ENCODE peak calls at places on chromosome 4, in four cellular contexts. B, A, J and S are unnamed samples.
A peak's percentile ranks its signal among the peaks of the same experiment; 100 is the strongest.

GRCh38 chr4:129804458-129804981 is 708.6 kb downstream of the C4orf33 start:
- DNase-seq in A (no peak), J (no peak), B (no peak), S (no peak)

GRCh38 chr4:40493160-40493559 is 136.5 kb downstream of the RBM47 start:
- DNase-seq in A (no peak), B (no peak), J (no peak), S (no peak)

GRCh38 chr4:118034061-118034785 is at the start of gene NDST3:
- DNase-seq in B (no peak), J (no peak), A (peak; percentile 44), S (peak; percentile 64)

GRCh38 chr4:23766334-23766733 is 123.5 kb downstream of the PPARGC1A start:
- DNase-seq in J (no peak), B (no peak), A (no peak), S (no peak)

GRCh38 chr4:178632415-178632814 is 1190.2 kb upstream of the AGA start:
- DNase-seq in J (peak; percentile 5), A (no peak), B (no peak), S (no peak)

GRCh38 chr4:3414421-3415279 is 27.1 kb upstream of the HGFAC start:
- DNase-seq in B (no peak), A (no peak), J (no peak), S (no peak)

GRCh38 chr4:151035321-151035720 is 20.2 kb upstream of the LRBA start:
- DNase-seq in A (no peak), B (no peak), J (no peak), S (no peak)

GRCh38 chr4:102042843-102043802 is 252.6 kb downstream of the BANK1 start:
- DNase-seq in J (no peak), A (no peak), B (no peak), S (no peak)

GRCh38 chr4:124945422-124945821 is 232.9 kb upstream of the ANKRD50 start:
- DNase-seq in A (no peak), J (no peak), B (no peak), S (no peak)

GRCh38 chr4:2860391-2861348 is 17.0 kb downstream of the ADD1 start:
- DNase-seq in B (no peak), J (no peak), A (no peak), S (no peak)

GRCh38 chr4:102234243-102234838 is 110.9 kb downstream of the SLC39A8 start:
- DNase-seq in B (no peak), A (no peak), J (no peak), S (no peak)

GRCh38 chr4:105748222-105748621 is 39.6 kb downstream of the GSTCD start:
- DNase-seq in B (no peak), A (no peak), J (no peak), S (no peak)

GRCh38 chr4:103306870-103307345 is 108.8 kb upstream of the CENPE start:
- DNase-seq in B (no peak), J (no peak), A (no peak), S (no peak)

GRCh38 chr4:182644326-182645050 is 272.7 kb downstream of the DCTD start:
- DNase-seq in B (no peak), A (no peak), J (no peak), S (no peak)

GRCh38 chr4:153808175-153808574 is 19.3 kb upstream of the SFRP2 start:
- DNase-seq in A (no peak), J (no peak), B (no peak), S (no peak)

GRCh38 chr4:16626945-16627344 is 271.5 kb downstream of the LDB2 start:
- DNase-seq in B (no peak), A (no peak), J (no peak), S (no peak)

GRCh38 chr4:139144911-139145551 is 32.0 kb downstream of the ELF2 start:
- DNase-seq in A (no peak), J (no peak), B (no peak), S (no peak)

GRCh38 chr4:100738388-100739165 is 220.8 kb upstream of the EMCN start:
- DNase-seq in A (peak; percentile 8), J (no peak), B (no peak), S (no peak)

GRCh38 chr4:121108557-121108956 is 36.2 kb upstream of the NDNF start:
- DNase-seq in A (no peak), J (no peak), B (no peak), S (no peak)

GRCh38 chr4:112167790-112168189 is 22.5 kb downstream of the FAM241A start:
- DNase-seq in B (no peak), J (no peak), A (no peak), S (no peak)

GRCh38 chr4:140260227-140260626 is 106.2 kb upstream of the MAML3 start:
- DNase-seq in A (peak; percentile 20), J (no peak), B (no peak), S (no peak)

GRCh38 chr4:37440519-37440900 is 196.0 kb downstream of the NWD2 start:
- DNase-seq in B (no peak), A (no peak), J (no peak), S (no peak)

GRCh38 chr4:94525993-94526740 is 74.4 kb downstream of the PDLIM5 start:
- DNase-seq in A (no peak), B (no peak), J (no peak), S (no peak)

GRCh38 chr4:14908635-14909034 is 93.6 kb upstream of the CPEB2 start:
- DNase-seq in A (no peak), B (no peak), J (no peak), S (no peak)

GRCh38 chr4:152633118-152633517 is 46.7 kb downstream of the TMEM154 start:
- DNase-seq in A (no peak), J (no peak), B (no peak), S (no peak)

GRCh38 chr4:40908702-40909362 is 159.1 kb downstream of the NSUN7 start:
- DNase-seq in J (peak; percentile 40), A (peak; percentile 75), B (peak; percentile 83), S (peak; percentile 69)

GRCh38 chr4:8916251-8916913 is 44.7 kb upstream of the HMX1 start:
- DNase-seq in J (no peak), A (no peak), B (no peak), S (peak; percentile 35)

GRCh38 chr4:95158045-95158444 is 390.7 kb downstream of the UNC5C start:
- DNase-seq in B (no peak), A (no peak), J (no peak), S (no peak)

GRCh38 chr4:52824603-52825310 is 37.4 kb upstream of the RASL11B start:
- DNase-seq in J (no peak), A (no peak), B (no peak), S (no peak)

GRCh38 chr4:162659716-162660115 is 495.9 kb upstream of the FSTL5 start:
- DNase-seq in B (no peak), J (no peak), A (no peak), S (no peak)

GRCh38 chr4:153127773-153128494 is 76.3 kb upstream of the TRIM2 start:
- DNase-seq in A (peak; percentile 46), J (peak; percentile 27), B (peak; percentile 77), S (peak; percentile 63)

GRCh38 chr4:165324918-165325304 is 2.6 kb upstream of the MSMO1 start:
- DNase-seq in J (no peak), B (no peak), A (no peak), S (no peak)

GRCh38 chr4:78878031-78878430 is 61.2 kb downstream of the PAQR3 start:
- DNase-seq in B (no peak), J (no peak), A (no peak), S (no peak)
- TF ChIP-seq HDAC2 in B (no peak), J (no peak), A (no peak), S (no peak)

DNA sequence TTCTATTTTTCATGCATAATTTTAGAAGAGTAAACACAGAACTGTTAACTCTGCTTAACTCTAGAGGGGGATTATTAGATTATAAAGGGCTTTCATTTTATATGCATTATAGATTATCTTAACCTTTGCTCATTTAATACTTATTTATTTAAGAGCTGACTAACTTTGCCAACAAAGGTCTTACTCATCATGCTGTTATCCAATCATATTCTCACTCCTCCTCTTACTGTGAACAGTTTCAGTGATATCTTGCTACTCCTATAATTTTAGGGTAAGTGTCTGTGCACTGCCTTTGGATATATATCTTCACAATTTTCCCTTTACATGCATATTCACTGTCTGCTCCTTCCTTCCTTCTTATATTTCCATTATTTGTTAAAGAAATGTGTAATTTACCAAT is 1814.9 kb downstream of the STIM2 start:
- DNase-seq in A (no peak), J (no peak), B (no peak), S (no peak)
- TF ChIP-seq HDAC2 in A (no peak), J (no peak), B (no peak), S (no peak)

GRCh38 chr4:89334311-89334710 is 26.7 kb upstream of the GPRIN3 start:
- DNase-seq in A (no peak), J (no peak), B (no peak), S (no peak)
- TF ChIP-seq HDAC2 in A (no peak), J (no peak), B (no peak), S (no peak)

GRCh38 chr4:142282870-142283431 is 563.1 kb downstream of the INPP4B start:
- DNase-seq in B (no peak), J (no peak), A (no peak), S (no peak)
- TF ChIP-seq HDAC2 in B (no peak), J (no peak), A (no peak), S (no peak)

DNA sequence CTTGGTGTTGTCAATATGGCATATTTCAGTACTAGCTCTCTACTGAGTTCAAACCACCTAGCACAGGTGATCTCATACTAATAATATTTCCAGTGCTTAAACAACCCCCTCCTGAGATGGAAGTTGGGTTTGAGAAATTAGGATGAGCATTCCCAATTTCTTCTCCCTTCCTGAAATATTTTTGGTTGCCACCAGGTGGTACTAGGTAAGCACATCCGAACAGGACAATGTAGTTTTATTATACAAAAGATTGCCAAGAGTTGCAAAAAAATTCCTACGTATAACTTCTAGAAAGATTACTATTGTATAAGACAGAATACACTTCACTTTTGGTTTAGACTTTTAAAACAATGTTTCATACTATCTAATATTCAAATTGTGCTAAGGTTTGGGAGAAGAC is 484.5 kb downstream of the PACRGL start:
- DNase-seq in J (no peak), A (no peak), B (no peak), S (no peak)
- TF ChIP-seq HDAC2 in J (no peak), A (no peak), B (no peak), S (no peak)

GRCh38 chr4:71494539-71494938 is 155.7 kb downstream of the SLC4A4 start:
- DNase-seq in A (no peak), J (no peak), B (no peak), S (no peak)
- TF ChIP-seq HDAC2 in A (no peak), J (no peak), B (no peak), S (no peak)